ENCODE peak calls at places on chromosome 6, in seven cellular contexts. I, K, N, X, B, U and L are unnamed samples.

GRCh38 chr6:131208787-131209186 is 73.5 kb downstream of the AKAP7 start:
- DNase-seq in I (no peak), K (no peak), N (no peak), X (no peak), B (no peak), U (no peak), L (no peak)

GRCh38 chr6:120935908-120936307 is 398.4 kb downstream of the TBC1D32 start:
- DNase-seq in I (no peak), K (no peak), N (no peak), X (no peak), B (no peak), U (no peak), L (no peak)

GRCh38 chr6:158050107-158050735 is 68.6 kb downstream of the SYNJ2 start:
- DNase-seq in I (no peak), K (no peak), N (no peak), X (no peak), B (no peak), U (no peak), L (peak; percentile 43)

GRCh38 chr6:119390276-119390793 is 40.8 kb upstream of the MAN1A1 start:
- DNase-seq in I (no peak), K (no peak), N (no peak), X (no peak), B (no peak), U (no peak), L (no peak)

GRCh38 chr6:151916680-151917164 is 109.2 kb downstream of the ESR1 start:
- DNase-seq in I (peak; percentile 41), K (no peak), N (no peak), X (no peak), B (no peak), U (no peak), L (no peak)

GRCh38 chr6:149963462-149964242 is at the start of gene ULBP1:
- DNase-seq in I (peak; percentile 78), K (peak; percentile 95), N (peak; percentile 93), X (peak; percentile 64), B (peak; percentile 88), U (peak; percentile 78), L (peak; percentile 91)

GRCh38 chr6:159981591-159982245 is 12.8 kb downstream of the IGF2R start:
- DNase-seq in I (no peak), K (no peak), N (no peak), X (peak; percentile 61), B (no peak), U (peak; percentile 55), L (peak; percentile 69)

GRCh38 chr6:10528170-10528981 is 7.2 kb downstream of the GCNT2 start:
- DNase-seq in I (no peak), K (no peak), N (no peak), X (peak; percentile 74), B (peak; percentile 74), U (peak; percentile 67), L (no peak)

DNA sequence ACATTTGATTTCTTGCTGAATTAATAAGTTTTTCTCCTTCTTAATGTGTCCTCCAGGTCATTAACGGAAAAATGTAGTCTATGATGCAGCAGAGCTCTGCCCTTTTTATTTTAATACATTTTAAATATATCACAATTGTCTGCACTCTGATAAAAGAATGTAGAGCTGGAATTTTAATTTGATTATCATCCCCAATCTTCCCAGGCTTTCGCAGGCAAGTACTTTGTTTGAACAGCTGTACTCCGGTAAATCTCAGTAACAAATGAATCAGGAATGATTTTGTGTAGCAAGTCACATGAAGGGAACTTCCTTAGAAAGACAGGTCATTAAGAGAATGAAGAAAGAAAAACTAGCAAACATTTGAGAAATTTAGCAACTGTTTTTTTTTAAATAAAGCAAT is 147.2 kb downstream of the SOX4 start:
- DNase-seq in I (no peak), K (no peak), N (no peak), X (no peak), B (no peak), U (no peak), L (no peak)
- TF ChIP-seq EP300 in I (no peak), K (no peak), N (no peak), X (no peak), B (no peak), U (no peak), L (no peak)

DNA sequence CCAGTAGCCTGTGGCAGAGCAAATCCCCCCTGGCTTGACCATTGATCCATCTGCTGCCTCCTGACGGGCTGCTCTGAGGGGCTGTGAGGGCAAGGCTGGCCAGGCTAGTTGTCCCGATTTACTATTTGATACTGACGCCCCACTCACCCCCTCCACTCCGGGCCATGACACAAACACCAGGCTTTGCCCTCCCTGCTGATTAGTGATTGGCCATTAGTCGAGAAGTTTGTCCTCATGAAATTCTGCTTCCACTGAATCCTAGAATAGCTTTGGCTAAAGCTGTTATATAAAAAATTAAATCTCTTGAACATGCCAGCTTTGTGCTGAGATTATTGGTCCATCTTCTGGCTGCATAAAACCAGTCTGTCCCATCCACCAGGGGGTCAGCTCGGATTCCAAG is at the start of gene GABRR2:
- DNase-seq in I (no peak), K (no peak), N (no peak), X (no peak), B (no peak), U (no peak), L (no peak)
- H3K27ac ChIP-seq in I (no peak within 1 kb of the TSS), K (no peak within 1 kb of the TSS), N (no peak within 1 kb of the TSS), X (no peak within 1 kb of the TSS), B (no peak within 1 kb of the TSS), U (no peak within 1 kb of the TSS), L (no peak within 1 kb of the TSS)

DNA sequence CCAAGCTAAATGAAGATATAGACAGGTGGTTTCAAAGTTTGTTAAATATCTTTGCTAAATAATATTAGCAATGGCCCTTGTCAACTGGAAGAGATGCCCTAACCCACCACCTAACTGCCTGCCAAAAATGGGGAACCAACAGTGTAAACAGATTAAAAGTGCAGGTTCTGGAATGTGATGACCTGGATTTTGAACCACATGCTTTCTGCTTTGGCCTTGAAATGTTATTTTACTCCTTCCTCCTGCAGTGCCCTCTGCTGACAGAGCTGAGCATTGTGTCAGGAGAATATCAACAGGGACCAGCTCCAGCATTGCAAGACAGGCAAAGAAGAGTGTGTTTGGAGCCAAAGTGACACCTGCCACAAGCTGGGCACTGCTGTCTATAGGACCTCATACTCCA is 226.6 kb downstream of the MYLK4 start:
- DNase-seq in I (no peak), K (no peak), N (no peak), X (no peak), B (peak; percentile 31), U (no peak), L (no peak)
- TF ChIP-seq CTCF in I (no peak), K (no peak), N (peak; percentile 16), X (no peak), B (no peak), U (no peak), L (no peak)

DNA sequence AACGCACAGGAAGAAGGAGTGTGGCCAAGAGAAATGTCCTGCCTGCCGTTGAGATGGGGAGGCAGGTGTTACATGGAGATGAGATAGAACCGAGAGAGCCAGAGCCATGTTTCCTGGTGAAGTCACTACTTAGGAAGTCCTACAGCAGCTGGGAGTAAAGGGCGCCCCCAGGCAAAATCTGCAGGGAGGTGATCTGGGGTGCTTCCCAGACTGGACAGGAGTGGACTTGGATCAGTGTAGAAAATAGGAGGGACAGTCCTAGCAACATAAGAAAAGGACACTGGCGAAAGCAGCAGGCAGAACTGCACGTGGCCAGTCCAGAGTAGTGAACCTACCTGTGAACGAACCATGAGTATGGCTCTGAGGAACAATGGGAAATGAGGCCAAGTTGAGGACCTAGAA is 85.3 kb downstream of the CD164 start:
- DNase-seq in I (no peak), K (no peak), N (no peak), X (no peak), B (no peak), U (no peak), L (no peak)
- TF ChIP-seq EP300 in I (no peak), K (no peak), N (no peak), X (no peak), B (no peak), U (no peak), L (no peak)

GRCh38 chr6:135081966-135082365 is 27.3 kb upstream of the HBS1L start:
- DNase-seq in I (no peak), K (no peak), N (no peak), X (no peak), B (no peak), U (no peak), L (no peak)

GRCh38 chr6:135084916-135085269 is 30.3 kb upstream of the HBS1L start:
- DNase-seq in I (no peak), K (no peak), N (no peak), X (no peak), B (no peak), U (no peak), L (no peak)

GRCh38 chr6:135086414-135086764 is 31.8 kb upstream of the HBS1L start:
- DNase-seq in I (no peak), K (no peak), N (no peak), X (no peak), B (no peak), U (no peak), L (no peak)

GRCh38 chr6:135085700-135086413 is 31.2 kb upstream of the HBS1L start:
- DNase-seq in I (no peak), K (no peak), N (no peak), X (no peak), B (no peak), U (no peak), L (no peak)

DNA sequence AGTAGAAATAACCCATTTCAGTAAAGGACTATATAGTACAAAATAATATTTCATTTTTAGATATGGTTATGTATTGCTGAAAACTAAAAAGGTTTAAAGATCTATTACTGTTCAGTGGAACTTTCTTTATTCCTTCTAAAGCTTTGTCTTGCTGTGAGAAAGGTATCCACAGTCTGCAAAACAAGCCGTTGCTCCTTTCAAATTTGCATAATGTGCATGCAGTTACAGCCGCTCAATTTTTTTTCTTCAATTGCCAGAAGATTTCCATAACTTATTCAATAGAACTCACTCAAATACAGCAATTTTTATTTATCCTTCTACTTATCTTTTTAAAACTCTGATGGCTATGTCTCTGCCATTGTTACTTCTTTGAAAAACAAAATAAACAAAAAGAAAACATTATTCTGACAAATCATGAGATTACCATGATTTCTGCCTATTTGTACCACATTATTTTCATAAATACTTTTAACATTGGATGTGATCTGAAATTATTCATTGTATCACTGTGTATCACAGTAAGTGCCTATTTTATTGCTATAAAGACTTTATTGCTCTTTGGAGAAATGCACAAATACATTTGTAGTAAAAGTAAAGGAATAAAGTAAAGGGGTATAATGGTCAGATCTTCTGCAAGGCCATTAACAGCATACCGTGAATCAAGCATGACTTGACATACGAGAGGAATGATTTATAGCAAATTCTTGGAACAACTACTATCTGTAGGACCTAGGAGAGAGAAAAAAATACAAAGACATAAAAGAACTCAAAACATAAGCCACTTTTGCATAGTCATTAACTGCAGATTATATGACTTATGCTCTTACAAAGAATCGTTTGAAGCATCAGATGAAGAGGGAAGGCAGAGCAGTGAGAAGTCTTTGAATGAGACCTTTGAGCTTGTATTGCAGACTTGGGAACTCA is 29.6 kb upstream of the HBS1L start:
- DNase-seq in I (no peak), K (no peak), N (no peak), X (no peak), B (no peak), U (no peak), L (no peak)
- H3K27ac ChIP-seq in I (no peak overlapping the region), K (no peak overlapping the region), N (no peak overlapping the region), X (no peak overlapping the region), B (no peak overlapping the region), U (no peak overlapping the region), L (no peak overlapping the region)